ENCODE peak calls at places on chromosomes 11 and 22, in six cellular contexts. H, Z, U, E, A and K are unnamed samples. For H3K4me1, the result is how much of the 10 kb centered on the place peaks cover.

GRCh38 chr11:119369035-119369925 is 12.2 kb downstream of the USP2 start:
- DNase-seq in H (no peak), Z (peak), U (no peak), E (no peak), A (no peak), K (no peak)

GRCh38 chr11:112318661-112319060 is 58.0 kb upstream of the PLET1 start:
- DNase-seq in H (no peak), Z (no peak), U (no peak), E (no peak), A (no peak), K (no peak)

GRCh38 chr22:48758905-48759875 is 1068.5 kb downstream of the BRD1 start:
- DNase-seq in H (no peak), Z (no peak), U (no peak), E (no peak), A (no peak), K (no peak)

GRCh38 chr11:127470485-127470884 is 469.9 kb upstream of the KIRREL3 start:
- DNase-seq in H (no peak), Z (no peak), U (no peak), E (no peak), A (no peak), K (no peak)

GRCh38 chr11:69370984-69371709 is 77.2 kb downstream of the MYEOV start:
- DNase-seq in H (no peak), Z (no peak), U (no peak), E (no peak), A (no peak), K (no peak)

GRCh38 chr22:49930596-49931412 is 12.4 kb downstream of the CRELD2 start:
- DNase-seq in H (peak), Z (peak), U (peak), E (no peak), A (peak), K (no peak)

GRCh38 chr22:39699631-39700348 is 129.2 kb downstream of the CACNA1I start:
- DNase-seq in H (no peak), Z (no peak), U (no peak), E (no peak), A (no peak), K (no peak)

GRCh38 chr11:31106963-31107576 is 262.5 kb downstream of the DCDC1 start:
- DNase-seq in H (peak), Z (peak), U (peak), E (peak), A (no peak), K (peak)

GRCh38 chr22:49620003-49620556 is 207.6 kb downstream of the BRD1 start:
- DNase-seq in H (no peak), Z (no peak), U (no peak), E (no peak), A (no peak), K (no peak)

GRCh38 chr11:40514124-40514523 is 945.3 kb downstream of the LRRC4C start:
- DNase-seq in H (no peak), Z (no peak), U (no peak), E (no peak), A (no peak), K (no peak)
- TF ChIP-seq YY1 in H (no peak), Z (no peak), U (no peak), E (no peak), A (no peak), K (no peak)

GRCh38 chr11:363948-364761 is 5.1 kb upstream of the B4GALNT4 start:
- DNase-seq in H (peak), Z (peak), U (no peak), E (peak), A (no peak), K (no peak)
- TF ChIP-seq ZNF274 in H (no peak), Z (no peak), U (no peak), E (no peak), A (no peak), K (no peak)

GRCh38 chr11:103894034-103894433 is 142.4 kb upstream of the DDI1 start:
- DNase-seq in H (no peak), Z (no peak), U (no peak), E (no peak), A (no peak), K (no peak)

GRCh38 chr11:103897156-103897555 is 139.3 kb upstream of the DDI1 start:
- DNase-seq in H (no peak), Z (no peak), U (no peak), E (no peak), A (no peak), K (no peak)

GRCh38 chr11:103893366-103893765 is 143.1 kb upstream of the DDI1 start:
- DNase-seq in H (no peak), Z (no peak), U (no peak), E (no peak), A (no peak), K (no peak)

GRCh38 chr11:103892603-103893002 is 143.8 kb upstream of the DDI1 start:
- DNase-seq in H (no peak), Z (no peak), U (no peak), E (no peak), A (no peak), K (no peak)

DNA sequence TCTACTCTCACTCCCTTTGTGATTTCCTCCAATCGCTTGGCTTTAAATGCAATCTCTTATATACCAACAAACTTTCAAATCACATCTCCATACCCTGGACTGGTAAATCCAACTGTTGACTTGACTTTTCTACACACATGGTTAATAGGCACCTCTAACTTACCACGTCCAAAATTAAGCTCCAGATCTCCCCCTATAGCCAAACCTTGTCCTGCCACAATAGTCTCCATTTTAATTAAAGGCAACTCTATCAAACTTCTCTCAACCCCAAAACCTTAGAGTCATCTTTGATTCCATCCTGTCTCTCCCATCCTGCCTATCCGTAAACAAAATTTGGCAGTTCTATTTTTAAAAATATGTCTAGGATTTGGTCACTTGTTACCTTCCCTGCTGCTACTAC is 141.8 kb upstream of the DDI1 start:
- DNase-seq in H (no peak), Z (no peak), U (no peak), E (no peak), A (no peak), K (no peak)
- H3K4me1 ChIP-seq in H (under half), Z (under half), U (under half), E (under half), A (under half), K (under half)

DNA sequence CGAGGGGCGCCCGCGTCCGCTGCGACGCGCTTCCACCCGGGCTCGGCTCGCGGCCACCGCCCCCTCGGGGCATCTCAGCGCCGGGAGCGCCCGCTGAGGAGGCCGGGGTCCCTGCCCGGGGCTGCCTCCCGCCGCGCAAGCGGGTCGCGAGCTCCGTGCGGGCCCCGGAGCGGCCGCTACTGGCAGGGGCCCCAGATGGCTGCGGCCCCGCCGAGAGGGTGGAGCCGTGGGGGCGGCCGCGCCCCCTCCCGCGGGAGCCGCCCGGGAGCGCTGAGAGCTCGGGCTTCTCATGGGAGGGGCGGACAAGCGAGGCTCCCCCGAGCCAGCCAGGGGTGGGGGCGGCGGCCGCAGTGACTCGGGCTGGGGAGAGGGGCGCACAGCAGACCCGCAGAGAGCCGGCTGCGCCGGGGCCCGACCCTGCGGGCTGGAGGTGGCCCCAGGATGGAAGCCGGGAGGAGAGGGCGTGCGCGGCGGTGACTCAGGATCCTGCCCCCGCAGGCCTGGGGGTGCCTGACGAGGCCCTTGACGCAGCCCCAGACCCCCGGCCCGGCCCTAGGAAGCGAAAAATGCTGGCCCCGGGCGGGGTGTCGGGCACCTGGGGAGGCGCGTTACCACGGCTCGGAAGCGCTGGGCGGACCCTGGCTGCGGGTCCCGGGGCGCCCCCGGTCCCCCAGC is 606 bp upstream of the ZFTA start:
- DNase-seq in H (no peak), Z (no peak), U (peak), E (no peak), A (no peak), K (no peak)
- TF ChIP-seq YY1 in H (no peak), Z (no peak), U (no peak), E (no peak), A (no peak), K (no peak)

GRCh38 chr11:22478169-22478568 is 140.0 kb downstream of the SLC17A6 start:
- DNase-seq in H (no peak), Z (no peak), U (no peak), E (no peak), A (no peak), K (no peak)
- TF ChIP-seq ZNF274 in H (no peak), Z (no peak), U (no peak), E (no peak), A (no peak), K (no peak)

GRCh38 chr22:30754521-30754920 is 59.8 kb downstream of the OSBP2 start:
- DNase-seq in H (no peak), Z (no peak), U (no peak), E (no peak), A (no peak), K (no peak)

GRCh38 chr22:30752771-30753170 is 58.1 kb downstream of the OSBP2 start:
- DNase-seq in H (no peak), Z (no peak), U (no peak), E (no peak), A (no peak), K (peak)

GRCh38 chr22:30753701-30754100 is 59.0 kb downstream of the OSBP2 start:
- DNase-seq in H (no peak), Z (no peak), U (no peak), E (no peak), A (no peak), K (no peak)

GRCh38 chr22:30749272-30749671 is 54.6 kb downstream of the OSBP2 start:
- DNase-seq in H (no peak), Z (no peak), U (no peak), E (no peak), A (no peak), K (no peak)

GRCh38 chr22:30751529-30751928 is 56.9 kb downstream of the OSBP2 start:
- DNase-seq in H (no peak), Z (no peak), U (no peak), E (no peak), A (no peak), K (no peak)
- H3K4me1 ChIP-seq in H (under half), Z (under half), U (under half), E (under half), A (under half), K (under half)

DNA sequence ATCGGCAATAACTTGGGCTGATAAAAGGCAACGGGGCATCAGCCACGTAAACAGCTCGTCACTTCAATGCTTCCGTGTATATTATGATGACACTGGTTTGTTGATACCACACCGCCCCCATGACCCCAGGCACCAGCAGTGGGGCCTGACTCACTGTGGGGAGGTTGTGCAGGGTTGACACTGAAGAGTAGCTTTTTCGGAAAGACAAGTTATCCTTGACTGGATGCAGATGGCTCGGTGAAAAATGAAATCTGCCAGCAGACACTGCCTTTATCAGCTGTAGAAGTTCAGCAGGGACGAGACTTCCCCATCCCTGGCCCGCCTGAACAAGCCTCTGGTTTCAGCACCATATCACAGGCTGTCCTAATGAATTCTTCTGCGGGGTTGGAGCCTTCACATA is 55.6 kb downstream of the WT1 start:
- DNase-seq in H (no peak), Z (no peak), U (peak), E (no peak), A (no peak), K (no peak)
- TF ChIP-seq YY1 in H (no peak), Z (no peak), U (no peak), E (no peak), A (no peak), K (no peak)

DNA sequence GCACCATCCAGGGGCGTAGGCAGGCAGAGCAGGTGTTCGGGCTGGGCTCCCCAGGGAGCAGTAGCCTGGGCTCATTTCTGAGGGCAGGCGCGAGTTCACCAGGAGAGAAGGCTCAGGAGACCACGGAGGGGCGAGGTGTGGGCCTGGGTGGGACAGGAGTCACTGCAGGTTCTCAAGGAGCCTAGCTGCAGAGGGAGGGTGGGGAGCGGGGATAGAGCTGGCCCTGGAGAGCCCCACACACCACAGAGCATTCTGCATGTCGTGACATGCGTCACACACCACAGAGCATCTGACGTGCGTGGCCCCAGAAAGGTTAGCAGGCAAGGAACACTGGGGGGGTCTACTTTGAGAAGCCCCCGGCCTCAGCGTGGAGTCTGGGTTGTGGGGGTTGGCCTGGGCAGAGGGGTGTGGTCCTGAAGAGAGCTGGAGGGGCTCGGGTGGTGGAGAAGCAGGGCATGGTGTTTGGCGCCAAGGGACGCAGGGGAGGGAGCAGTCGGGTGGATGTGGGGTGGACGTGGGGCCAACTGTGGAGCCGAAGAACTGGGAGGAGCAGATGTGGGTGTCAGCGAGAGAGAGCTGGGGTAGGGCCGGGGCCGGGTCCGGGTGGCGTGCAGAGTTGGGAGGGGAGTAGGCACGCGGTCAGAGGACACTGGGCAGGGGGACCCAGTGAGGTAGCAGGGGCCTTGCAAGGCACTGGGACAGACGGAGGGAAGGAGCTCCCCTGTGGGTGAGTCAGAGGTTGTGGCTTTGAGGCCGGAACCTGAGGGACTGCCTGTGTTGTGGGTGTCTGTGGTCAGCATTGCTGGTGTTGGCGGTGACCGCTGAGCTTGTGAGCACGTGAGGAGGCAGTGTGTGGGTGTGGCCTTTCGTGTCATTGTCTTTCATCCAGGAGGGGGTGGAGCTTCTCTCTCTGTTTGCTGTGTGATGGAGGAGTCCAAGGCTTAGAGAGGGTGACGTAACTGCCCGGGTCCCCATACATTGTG is 25.5 kb downstream of the CTTN start:
- DNase-seq in H (no peak), Z (peak), U (peak), E (no peak), A (peak), K (no peak)
- TF ChIP-seq ZNF274 in H (no peak), Z (no peak), U (no peak), E (no peak), A (no peak), K (no peak)

GRCh38 chr11:78564037-78564888 is 10.4 kb downstream of the NARS2 start:
- DNase-seq in H (peak), Z (peak), U (peak), E (no peak), A (peak), K (peak)
- H3K4me1 ChIP-seq in H (under half), Z (half or more), U (under half), E (under half), A (under half), K (under half)

DNA sequence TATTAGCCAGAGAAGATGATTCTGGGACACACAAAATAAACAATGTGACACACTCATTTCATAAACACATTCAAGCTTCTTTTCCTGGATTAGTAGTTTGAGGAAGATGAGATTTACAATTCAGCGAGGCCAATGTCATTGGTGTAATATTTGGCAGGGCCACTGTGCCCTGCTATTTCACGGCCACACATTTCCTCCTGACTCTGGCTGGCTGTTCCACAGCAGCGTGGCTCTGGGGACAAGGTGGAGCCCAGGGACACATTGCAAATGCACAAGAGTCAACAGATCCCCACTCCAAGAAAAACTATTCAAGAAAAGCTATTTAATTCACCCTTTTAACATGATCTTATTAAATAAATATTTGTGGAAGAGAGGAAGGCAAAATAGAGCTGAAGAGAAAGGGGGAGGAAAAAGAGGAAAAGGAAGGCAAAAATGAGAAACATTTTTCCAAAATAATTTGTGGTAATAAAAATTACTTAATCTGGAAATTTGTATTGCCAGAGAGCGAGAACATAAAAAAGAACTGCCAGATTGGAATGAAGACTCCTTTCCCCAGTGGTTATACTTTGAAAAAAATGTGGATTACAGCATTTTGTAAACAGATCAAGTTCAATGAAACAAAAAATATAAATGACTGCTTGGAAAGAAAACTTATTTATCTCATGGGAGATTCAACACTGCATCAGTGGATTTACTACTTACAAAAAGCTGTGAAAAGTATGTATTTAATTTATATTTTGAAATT is 27.1 kb downstream of the NXPE2 start:
- DNase-seq in H (no peak), Z (no peak), U (no peak), E (no peak), A (no peak), K (no peak)
- TF ChIP-seq YY1 in H (no peak), Z (no peak), U (no peak), E (no peak), A (no peak), K (no peak)